ENCODE peak calls at places on chromosomes 7 and 10, in ten cellular contexts. One of them, this sample, is unnamed.
A peak's percentile ranks its signal among the peaks of the same experiment; 100 is the strongest.

GRCh38 chr10:6507311-6507710 is 72.8 kb downstream of the PRKCQ start:
- DNase-seq in upper lobe of right lung: no peak
- DNase-seq in tibial artery: no peak
- DNase-seq in fibroblast of pulmonary artery: no peak
- DNase-seq in adrenal gland: no peak
- DNase-seq in CD8-positive, alpha-beta memory T cell: no peak
- DNase-seq in left ventricle myocardium inferior: no peak
- DNase-seq in testis: no peak
- DNase-seq in small intestine: no peak
- DNase-seq in MG63: no peak
- DNase-seq in this sample: peak; percentile 49

GRCh38 chr7:126079151-126079550 is 1149.5 kb upstream of the POT1 start:
- DNase-seq in small intestine: no peak
- DNase-seq in adrenal gland: no peak
- DNase-seq in fibroblast of pulmonary artery: no peak
- DNase-seq in left ventricle myocardium inferior: no peak
- DNase-seq in tibial artery: no peak
- DNase-seq in CD8-positive, alpha-beta memory T cell: no peak
- DNase-seq in MG63: no peak
- DNase-seq in testis: no peak
- DNase-seq in upper lobe of right lung: no peak
- DNase-seq in this sample: no peak

GRCh38 chr10:86730227-86730626 is 26.2 kb upstream of the BMPR1A start:
- DNase-seq in tibial artery: peak; percentile 79
- DNase-seq in CD8-positive, alpha-beta memory T cell: no peak
- DNase-seq in left ventricle myocardium inferior: peak; percentile 59
- DNase-seq in small intestine: peak; percentile 88
- DNase-seq in adrenal gland: peak; percentile 61
- DNase-seq in testis: peak; percentile 53
- DNase-seq in fibroblast of pulmonary artery: peak; percentile 57
- DNase-seq in MG63: no peak
- DNase-seq in upper lobe of right lung: no peak
- DNase-seq in this sample: no peak

GRCh38 chr10:5456563-5456962 is 42.8 kb downstream of the CALML5 start:
- DNase-seq in left ventricle myocardium inferior: no peak
- DNase-seq in small intestine: no peak
- DNase-seq in CD8-positive, alpha-beta memory T cell: no peak
- DNase-seq in fibroblast of pulmonary artery: no peak
- DNase-seq in adrenal gland: no peak
- DNase-seq in tibial artery: peak; percentile 53
- DNase-seq in MG63: no peak
- DNase-seq in testis: no peak
- DNase-seq in upper lobe of right lung: no peak
- DNase-seq in this sample: no peak

GRCh38 chr10:89702121-89702480 is 711 bp downstream of the KIF20B start:
- DNase-seq in fibroblast of pulmonary artery: no peak
- DNase-seq in small intestine: no peak
- DNase-seq in left ventricle myocardium inferior: no peak
- DNase-seq in tibial artery: no peak
- DNase-seq in adrenal gland: no peak
- DNase-seq in MG63: no peak
- DNase-seq in CD8-positive, alpha-beta memory T cell: peak; percentile 52
- DNase-seq in upper lobe of right lung: no peak
- DNase-seq in testis: no peak
- DNase-seq in this sample: peak; percentile 35

GRCh38 chr10:75709830-75710229 is 278.4 kb downstream of the LRMDA start:
- DNase-seq in CD8-positive, alpha-beta memory T cell: no peak
- DNase-seq in tibial artery: no peak
- DNase-seq in adrenal gland: no peak
- DNase-seq in MG63: no peak
- DNase-seq in testis: no peak
- DNase-seq in left ventricle myocardium inferior: no peak
- DNase-seq in fibroblast of pulmonary artery: no peak
- DNase-seq in upper lobe of right lung: no peak
- DNase-seq in small intestine: no peak
- DNase-seq in this sample: no peak

GRCh38 chr7:64618785-64619456 is 47.0 kb upstream of the ZNF107 start:
- DNase-seq in upper lobe of right lung: no peak
- DNase-seq in CD8-positive, alpha-beta memory T cell: no peak
- DNase-seq in small intestine: peak; percentile 27
- DNase-seq in fibroblast of pulmonary artery: peak; percentile 69
- DNase-seq in testis: peak; percentile 43
- DNase-seq in left ventricle myocardium inferior: no peak
- DNase-seq in adrenal gland: no peak
- DNase-seq in tibial artery: no peak
- DNase-seq in MG63: no peak
- DNase-seq in this sample: peak; percentile 41

GRCh38 chr10:29591416-29591968 is 43.3 kb downstream of the SVIL start:
- DNase-seq in adrenal gland: no peak
- DNase-seq in testis: no peak
- DNase-seq in MG63: no peak
- DNase-seq in tibial artery: no peak
- DNase-seq in CD8-positive, alpha-beta memory T cell: no peak
- DNase-seq in fibroblast of pulmonary artery: no peak
- DNase-seq in left ventricle myocardium inferior: no peak
- DNase-seq in small intestine: no peak
- DNase-seq in upper lobe of right lung: no peak
- DNase-seq in this sample: no peak

GRCh38 chr7:74362262-74362661 is 73.1 kb downstream of the CLIP2 start:
- DNase-seq in left ventricle myocardium inferior: no peak
- DNase-seq in CD8-positive, alpha-beta memory T cell: no peak
- DNase-seq in testis: no peak
- DNase-seq in small intestine: no peak
- DNase-seq in MG63: no peak
- DNase-seq in fibroblast of pulmonary artery: no peak
- DNase-seq in tibial artery: no peak
- DNase-seq in adrenal gland: no peak
- DNase-seq in upper lobe of right lung: no peak
- DNase-seq in this sample: no peak

GRCh38 chr7:90210925-90211324 is 615 bp upstream of the STEAP2 start:
- DNase-seq in small intestine: peak; percentile 70
- DNase-seq in upper lobe of right lung: no peak
- DNase-seq in adrenal gland: no peak
- DNase-seq in fibroblast of pulmonary artery: no peak
- DNase-seq in left ventricle myocardium inferior: no peak
- DNase-seq in CD8-positive, alpha-beta memory T cell: no peak
- DNase-seq in testis: peak; percentile 16
- DNase-seq in MG63: no peak
- DNase-seq in tibial artery: no peak
- DNase-seq in this sample: no peak

GRCh38 chr10:114925675-114926204 is 12.3 kb upstream of the TRUB1 start:
- DNase-seq in testis: no peak
- DNase-seq in tibial artery: no peak
- DNase-seq in fibroblast of pulmonary artery: peak; percentile 44
- DNase-seq in left ventricle myocardium inferior: no peak
- DNase-seq in adrenal gland: peak; percentile 84
- DNase-seq in CD8-positive, alpha-beta memory T cell: no peak
- DNase-seq in MG63: peak; percentile 41
- DNase-seq in upper lobe of right lung: no peak
- DNase-seq in small intestine: no peak
- DNase-seq in this sample: peak; percentile 44

GRCh38 chr7:19369806-19370205 is 224.6 kb upstream of the FERD3L start:
- DNase-seq in adrenal gland: no peak
- DNase-seq in tibial artery: no peak
- DNase-seq in testis: no peak
- DNase-seq in upper lobe of right lung: no peak
- DNase-seq in CD8-positive, alpha-beta memory T cell: no peak
- DNase-seq in fibroblast of pulmonary artery: no peak
- DNase-seq in MG63: no peak
- DNase-seq in small intestine: no peak
- DNase-seq in left ventricle myocardium inferior: no peak
- DNase-seq in this sample: no peak

DNA sequence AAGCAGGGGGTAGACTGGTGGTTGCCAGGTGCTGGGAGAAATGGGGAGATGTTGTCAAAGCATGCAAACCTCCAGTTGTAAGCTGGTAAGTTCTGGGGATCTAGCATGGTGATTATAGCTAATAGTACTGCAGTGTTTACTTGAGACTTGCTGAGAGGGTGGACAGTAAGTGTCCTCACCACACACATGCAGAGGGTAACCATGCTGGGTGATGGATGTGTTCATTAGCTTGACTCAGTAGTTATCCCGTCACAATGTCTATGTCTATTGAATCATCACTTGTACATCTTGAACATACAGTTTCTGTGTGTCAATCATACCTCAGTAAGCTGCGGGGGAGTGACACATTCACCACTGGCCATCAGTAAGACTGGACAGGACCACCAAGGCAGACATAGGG is 42.1 kb downstream of the GSDME start:
- DNase-seq in upper lobe of right lung: no peak
- DNase-seq in adrenal gland: no peak
- DNase-seq in left ventricle myocardium inferior: no peak
- DNase-seq in testis: no peak
- DNase-seq in tibial artery: no peak
- DNase-seq in fibroblast of pulmonary artery: no peak
- DNase-seq in MG63: no peak
- DNase-seq in small intestine: no peak
- DNase-seq in CD8-positive, alpha-beta memory T cell: no peak
- DNase-seq in this sample: no peak
- H3K4me3 ChIP-seq in upper lobe of right lung: no peak overlapping the region
- H3K4me3 ChIP-seq in adrenal gland: no peak overlapping the region
- H3K4me3 ChIP-seq in left ventricle myocardium inferior: no peak overlapping the region
- H3K4me3 ChIP-seq in testis: no peak overlapping the region
- H3K4me3 ChIP-seq in tibial artery: no peak overlapping the region
- H3K4me3 ChIP-seq in fibroblast of pulmonary artery: no peak overlapping the region
- H3K4me3 ChIP-seq in MG63: no peak overlapping the region
- H3K4me3 ChIP-seq in small intestine: no peak overlapping the region
- H3K4me3 ChIP-seq in CD8-positive, alpha-beta memory T cell: no peak overlapping the region
- H3K4me3 ChIP-seq in this sample: no peak overlapping the region

DNA sequence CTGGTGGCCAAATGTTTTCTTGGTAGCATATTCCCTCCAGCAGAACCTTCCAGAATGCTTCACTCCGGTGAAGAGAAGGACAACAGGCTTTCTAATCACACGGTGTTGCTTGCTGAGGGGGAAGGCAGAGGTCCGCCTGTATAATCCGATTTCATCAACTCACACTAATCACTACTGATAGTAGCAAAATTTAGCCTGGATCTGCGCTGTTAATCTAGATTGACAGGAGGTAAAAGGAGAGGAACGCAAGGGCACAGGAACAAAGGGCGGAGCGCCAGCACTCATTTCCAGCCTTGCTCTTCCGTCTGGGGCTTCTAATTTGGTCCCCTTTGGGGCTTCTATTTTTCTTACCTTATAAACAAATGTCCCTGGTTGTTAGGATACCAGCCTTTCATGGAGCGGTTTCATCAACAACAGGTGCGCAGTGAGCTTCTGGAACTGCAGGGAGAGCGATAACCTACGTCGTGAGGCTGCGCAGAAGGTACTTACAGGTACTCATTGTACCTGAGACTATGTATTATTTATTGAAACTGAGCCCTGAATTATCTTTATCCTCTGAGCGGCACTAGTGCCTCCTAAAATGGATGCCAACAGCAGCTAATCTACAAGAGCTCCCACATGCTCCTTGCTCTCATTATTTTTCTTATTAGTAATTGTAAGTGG is 150.6 kb downstream of the CACNB2 start:
- DNase-seq in MG63: no peak
- DNase-seq in CD8-positive, alpha-beta memory T cell: no peak
- DNase-seq in left ventricle myocardium inferior: no peak
- DNase-seq in fibroblast of pulmonary artery: no peak
- DNase-seq in testis: no peak
- DNase-seq in adrenal gland: no peak
- DNase-seq in small intestine: no peak
- DNase-seq in tibial artery: no peak
- DNase-seq in upper lobe of right lung: no peak
- DNase-seq in this sample: no peak
- H3K4me3 ChIP-seq in MG63: no peak overlapping the region
- H3K4me3 ChIP-seq in CD8-positive, alpha-beta memory T cell: no peak overlapping the region
- H3K4me3 ChIP-seq in left ventricle myocardium inferior: no peak overlapping the region
- H3K4me3 ChIP-seq in fibroblast of pulmonary artery: no peak overlapping the region
- H3K4me3 ChIP-seq in testis: no peak overlapping the region
- H3K4me3 ChIP-seq in adrenal gland: no peak overlapping the region
- H3K4me3 ChIP-seq in small intestine: no peak overlapping the region
- H3K4me3 ChIP-seq in tibial artery: no peak overlapping the region
- H3K4me3 ChIP-seq in upper lobe of right lung: no peak overlapping the region
- H3K4me3 ChIP-seq in this sample: no peak overlapping the region

GRCh38 chr7:101970047-101970585 is 152.7 kb downstream of the CUX1 start:
- DNase-seq in CD8-positive, alpha-beta memory T cell: no peak
- DNase-seq in tibial artery: no peak
- DNase-seq in testis: no peak
- DNase-seq in adrenal gland: no peak
- DNase-seq in small intestine: no peak
- DNase-seq in upper lobe of right lung: no peak
- DNase-seq in MG63: no peak
- DNase-seq in left ventricle myocardium inferior: no peak
- DNase-seq in fibroblast of pulmonary artery: no peak
- DNase-seq in this sample: no peak
- H3K4me3 ChIP-seq in CD8-positive, alpha-beta memory T cell: no peak overlapping the region
- H3K4me3 ChIP-seq in tibial artery: no peak overlapping the region
- H3K4me3 ChIP-seq in testis: no peak overlapping the region
- H3K4me3 ChIP-seq in adrenal gland: no peak overlapping the region
- H3K4me3 ChIP-seq in small intestine: no peak overlapping the region
- H3K4me3 ChIP-seq in upper lobe of right lung: no peak overlapping the region
- H3K4me3 ChIP-seq in MG63: no peak overlapping the region
- H3K4me3 ChIP-seq in left ventricle myocardium inferior: no peak overlapping the region
- H3K4me3 ChIP-seq in fibroblast of pulmonary artery: no peak overlapping the region
- H3K4me3 ChIP-seq in this sample: no peak overlapping the region

GRCh38 chr10:13990918-13991317 is 339.8 kb downstream of the FRMD4A start:
- DNase-seq in fibroblast of pulmonary artery: peak; percentile 81
- DNase-seq in small intestine: no peak
- DNase-seq in MG63: no peak
- DNase-seq in tibial artery: no peak
- DNase-seq in CD8-positive, alpha-beta memory T cell: no peak
- DNase-seq in upper lobe of right lung: no peak
- DNase-seq in adrenal gland: peak; percentile 57
- DNase-seq in left ventricle myocardium inferior: peak; percentile 48
- DNase-seq in testis: peak; percentile 33
- DNase-seq in this sample: no peak
- H3K4me3 ChIP-seq in fibroblast of pulmonary artery: no peak overlapping the region
- H3K4me3 ChIP-seq in small intestine: no peak overlapping the region
- H3K4me3 ChIP-seq in MG63: no peak overlapping the region
- H3K4me3 ChIP-seq in tibial artery: peak overlapping the region; percentile 27
- H3K4me3 ChIP-seq in CD8-positive, alpha-beta memory T cell: no peak overlapping the region
- H3K4me3 ChIP-seq in upper lobe of right lung: no peak overlapping the region
- H3K4me3 ChIP-seq in adrenal gland: no peak overlapping the region
- H3K4me3 ChIP-seq in left ventricle myocardium inferior: peak overlapping the region; percentile 40
- H3K4me3 ChIP-seq in testis: no peak overlapping the region
- H3K4me3 ChIP-seq in this sample: no peak overlapping the region

GRCh38 chr10:66045859-66046258 is 880.0 kb upstream of the LRRTM3 start:
- DNase-seq in MG63: no peak
- DNase-seq in CD8-positive, alpha-beta memory T cell: no peak
- DNase-seq in left ventricle myocardium inferior: no peak
- DNase-seq in fibroblast of pulmonary artery: no peak
- DNase-seq in testis: no peak
- DNase-seq in adrenal gland: no peak
- DNase-seq in tibial artery: no peak
- DNase-seq in small intestine: no peak
- DNase-seq in upper lobe of right lung: no peak
- DNase-seq in this sample: no peak

DNA sequence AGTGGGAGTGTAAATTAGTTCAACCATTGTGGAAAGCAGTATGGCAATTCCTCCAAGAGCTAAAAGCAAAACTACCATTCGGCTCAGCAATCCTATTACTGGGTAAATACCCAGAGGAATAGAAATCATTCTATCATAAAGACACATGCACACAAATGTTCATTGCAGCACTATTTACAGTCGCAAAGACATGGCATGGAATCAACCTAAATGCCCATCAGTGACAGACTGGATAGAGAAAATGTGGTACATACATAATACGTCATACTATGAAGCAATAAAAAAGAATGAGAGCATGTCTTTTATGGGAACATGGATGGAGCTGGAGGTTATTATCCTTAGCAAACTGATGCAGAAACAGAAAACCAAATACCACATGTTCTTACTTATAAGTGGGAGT is 876.5 kb upstream of the LRRTM3 start:
- DNase-seq in left ventricle myocardium inferior: no peak
- DNase-seq in adrenal gland: no peak
- DNase-seq in CD8-positive, alpha-beta memory T cell: no peak
- DNase-seq in small intestine: no peak
- DNase-seq in upper lobe of right lung: no peak
- DNase-seq in tibial artery: no peak
- DNase-seq in fibroblast of pulmonary artery: no peak
- DNase-seq in MG63: no peak
- DNase-seq in testis: no peak
- DNase-seq in this sample: no peak
- H3K4me3 ChIP-seq in left ventricle myocardium inferior: no peak overlapping the region
- H3K4me3 ChIP-seq in adrenal gland: no peak overlapping the region
- H3K4me3 ChIP-seq in CD8-positive, alpha-beta memory T cell: no peak overlapping the region
- H3K4me3 ChIP-seq in small intestine: no peak overlapping the region
- H3K4me3 ChIP-seq in upper lobe of right lung: no peak overlapping the region
- H3K4me3 ChIP-seq in tibial artery: no peak overlapping the region
- H3K4me3 ChIP-seq in fibroblast of pulmonary artery: no peak overlapping the region
- H3K4me3 ChIP-seq in MG63: no peak overlapping the region
- H3K4me3 ChIP-seq in testis: no peak overlapping the region
- H3K4me3 ChIP-seq in this sample: no peak overlapping the region